ENCODE peak calls at places on chromosomes 1 and 21, in ten cellular contexts. One of them, this sample, is unnamed. For H3K4me1 and H3K27me3, the result is how much of the 10 kb centered on the place peaks cover.

GRCh38 chr1:87393437-87394085 is 64.9 kb downstream of the LMO4 start:
- DNase-seq in psoas muscle: no peak
- DNase-seq in Peyer's patch: no peak
- DNase-seq in MM.1S: no peak
- DNase-seq in heart right ventricle: no peak
- DNase-seq in CD8-positive, alpha-beta T cell: no peak
- DNase-seq in tibial nerve: no peak
- DNase-seq in right lobe of liver: no peak
- DNase-seq in naive thymus-derived CD4-positive, alpha-beta T cell: no peak
- DNase-seq in ovary: no peak
- DNase-seq in this sample: no peak

GRCh38 chr1:109787211-109787844 is 23.6 kb upstream of the EPS8L3 start:
- DNase-seq in psoas muscle: no peak
- DNase-seq in Peyer's patch: peak
- DNase-seq in MM.1S: no peak
- DNase-seq in heart right ventricle: no peak
- DNase-seq in CD8-positive, alpha-beta T cell: no peak
- DNase-seq in tibial nerve: no peak
- DNase-seq in right lobe of liver: peak
- DNase-seq in naive thymus-derived CD4-positive, alpha-beta T cell: no peak
- DNase-seq in ovary: peak
- DNase-seq in this sample: no peak

GRCh38 chr1:154792899-154793298 is 77.2 kb downstream of the KCNN3 start:
- DNase-seq in psoas muscle: no peak
- DNase-seq in Peyer's patch: no peak
- DNase-seq in MM.1S: no peak
- DNase-seq in heart right ventricle: no peak
- DNase-seq in CD8-positive, alpha-beta T cell: no peak
- DNase-seq in tibial nerve: no peak
- DNase-seq in right lobe of liver: no peak
- DNase-seq in naive thymus-derived CD4-positive, alpha-beta T cell: no peak
- DNase-seq in ovary: no peak
- DNase-seq in this sample: no peak

GRCh38 chr1:41482001-41482765 is 2.3 kb downstream of the EDN2 start:
- DNase-seq in psoas muscle: no peak
- DNase-seq in Peyer's patch: peak
- DNase-seq in MM.1S: no peak
- DNase-seq in heart right ventricle: no peak
- DNase-seq in CD8-positive, alpha-beta T cell: no peak
- DNase-seq in tibial nerve: no peak
- DNase-seq in right lobe of liver: peak
- DNase-seq in naive thymus-derived CD4-positive, alpha-beta T cell: no peak
- DNase-seq in ovary: no peak
- DNase-seq in this sample: no peak

GRCh38 chr1:209705033-209705589 is 465 bp downstream of the HSD11B1 start:
- DNase-seq in psoas muscle: no peak
- DNase-seq in Peyer's patch: no peak
- DNase-seq in MM.1S: no peak
- DNase-seq in heart right ventricle: no peak
- DNase-seq in CD8-positive, alpha-beta T cell: no peak
- DNase-seq in tibial nerve: no peak
- DNase-seq in right lobe of liver: no peak
- DNase-seq in naive thymus-derived CD4-positive, alpha-beta T cell: no peak
- DNase-seq in ovary: no peak
- DNase-seq in this sample: no peak

GRCh38 chr1:61266738-61267137 is 184.4 kb downstream of the NFIA start:
- DNase-seq in psoas muscle: no peak
- DNase-seq in Peyer's patch: no peak
- DNase-seq in MM.1S: no peak
- DNase-seq in heart right ventricle: no peak
- DNase-seq in CD8-positive, alpha-beta T cell: no peak
- DNase-seq in tibial nerve: no peak
- DNase-seq in right lobe of liver: no peak
- DNase-seq in naive thymus-derived CD4-positive, alpha-beta T cell: no peak
- DNase-seq in ovary: no peak
- DNase-seq in this sample: no peak

GRCh38 chr1:217048104-217048707 is 325.0 kb upstream of the ESRRG start:
- DNase-seq in psoas muscle: no peak
- DNase-seq in Peyer's patch: no peak
- DNase-seq in MM.1S: no peak
- DNase-seq in heart right ventricle: no peak
- DNase-seq in CD8-positive, alpha-beta T cell: no peak
- DNase-seq in tibial nerve: no peak
- DNase-seq in right lobe of liver: no peak
- DNase-seq in naive thymus-derived CD4-positive, alpha-beta T cell: no peak
- DNase-seq in ovary: no peak
- DNase-seq in this sample: no peak

GRCh38 chr1:98327151-98327918 is 334.2 kb upstream of the SNX7 start:
- DNase-seq in psoas muscle: no peak
- DNase-seq in Peyer's patch: no peak
- DNase-seq in MM.1S: no peak
- DNase-seq in heart right ventricle: no peak
- DNase-seq in CD8-positive, alpha-beta T cell: no peak
- DNase-seq in tibial nerve: no peak
- DNase-seq in right lobe of liver: no peak
- DNase-seq in naive thymus-derived CD4-positive, alpha-beta T cell: no peak
- DNase-seq in ovary: no peak
- DNase-seq in this sample: no peak

GRCh38 chr1:64502924-64503323 is 33.0 kb downstream of the CACHD1 start:
- DNase-seq in psoas muscle: no peak
- DNase-seq in Peyer's patch: no peak
- DNase-seq in MM.1S: no peak
- DNase-seq in heart right ventricle: no peak
- DNase-seq in CD8-positive, alpha-beta T cell: no peak
- DNase-seq in tibial nerve: no peak
- DNase-seq in right lobe of liver: no peak
- DNase-seq in naive thymus-derived CD4-positive, alpha-beta T cell: no peak
- DNase-seq in ovary: no peak
- DNase-seq in this sample: no peak

GRCh38 chr1:64499966-64500365 is 30.0 kb downstream of the CACHD1 start:
- DNase-seq in psoas muscle: no peak
- DNase-seq in Peyer's patch: no peak
- DNase-seq in MM.1S: no peak
- DNase-seq in heart right ventricle: no peak
- DNase-seq in CD8-positive, alpha-beta T cell: no peak
- DNase-seq in tibial nerve: no peak
- DNase-seq in right lobe of liver: no peak
- DNase-seq in naive thymus-derived CD4-positive, alpha-beta T cell: no peak
- DNase-seq in ovary: no peak
- DNase-seq in this sample: no peak

GRCh38 chr1:64495878-64496277 is 25.9 kb downstream of the CACHD1 start:
- DNase-seq in psoas muscle: no peak
- DNase-seq in Peyer's patch: no peak
- DNase-seq in MM.1S: no peak
- DNase-seq in heart right ventricle: no peak
- DNase-seq in CD8-positive, alpha-beta T cell: no peak
- DNase-seq in tibial nerve: no peak
- DNase-seq in right lobe of liver: no peak
- DNase-seq in naive thymus-derived CD4-positive, alpha-beta T cell: no peak
- DNase-seq in ovary: no peak
- DNase-seq in this sample: no peak

GRCh38 chr1:64497484-64497883 is 27.6 kb downstream of the CACHD1 start:
- DNase-seq in psoas muscle: no peak
- DNase-seq in Peyer's patch: no peak
- DNase-seq in MM.1S: no peak
- DNase-seq in heart right ventricle: no peak
- DNase-seq in CD8-positive, alpha-beta T cell: no peak
- DNase-seq in tibial nerve: no peak
- DNase-seq in right lobe of liver: no peak
- DNase-seq in naive thymus-derived CD4-positive, alpha-beta T cell: no peak
- DNase-seq in ovary: no peak
- DNase-seq in this sample: no peak

DNA sequence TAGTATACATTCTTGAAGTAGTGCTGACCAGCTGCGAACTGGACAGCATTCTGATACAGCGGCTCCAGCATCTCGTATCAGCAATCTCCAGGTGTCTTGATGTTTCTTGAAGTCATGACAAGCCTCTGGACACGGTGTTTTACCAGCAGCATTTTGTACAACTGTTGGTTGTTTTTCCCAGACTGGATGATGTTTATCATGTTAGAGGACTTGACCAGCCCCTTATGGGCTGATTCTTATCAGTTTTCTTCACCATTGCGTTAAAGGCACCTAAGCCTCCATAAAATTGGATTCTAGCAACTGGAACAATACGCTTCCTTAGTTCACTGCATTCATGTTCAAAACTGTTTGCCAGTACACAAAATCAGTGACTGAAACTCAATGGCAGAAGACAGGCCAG is 29.1 kb downstream of the CACHD1 start:
- DNase-seq in psoas muscle: no peak
- DNase-seq in Peyer's patch: no peak
- DNase-seq in MM.1S: no peak
- DNase-seq in heart right ventricle: no peak
- DNase-seq in CD8-positive, alpha-beta T cell: no peak
- DNase-seq in tibial nerve: no peak
- DNase-seq in right lobe of liver: no peak
- DNase-seq in naive thymus-derived CD4-positive, alpha-beta T cell: no peak
- DNase-seq in ovary: no peak
- DNase-seq in this sample: no peak
- H3K4me1 ChIP-seq in psoas muscle: under half
- H3K4me1 ChIP-seq in Peyer's patch: under half
- H3K4me1 ChIP-seq in MM.1S: under half
- H3K4me1 ChIP-seq in heart right ventricle: under half
- H3K4me1 ChIP-seq in CD8-positive, alpha-beta T cell: under half
- H3K4me1 ChIP-seq in tibial nerve: under half
- H3K4me1 ChIP-seq in right lobe of liver: under half
- H3K4me1 ChIP-seq in naive thymus-derived CD4-positive, alpha-beta T cell: under half
- H3K4me1 ChIP-seq in ovary: under half
- H3K4me1 ChIP-seq in this sample: under half

GRCh38 chr1:156244712-156245111 is 2.7 kb downstream of the BGLAP start:
- DNase-seq in psoas muscle: no peak
- DNase-seq in Peyer's patch: no peak
- DNase-seq in MM.1S: no peak
- DNase-seq in heart right ventricle: no peak
- DNase-seq in CD8-positive, alpha-beta T cell: no peak
- DNase-seq in tibial nerve: no peak
- DNase-seq in right lobe of liver: no peak
- DNase-seq in naive thymus-derived CD4-positive, alpha-beta T cell: no peak
- DNase-seq in ovary: no peak
- DNase-seq in this sample: no peak

GRCh38 chr1:156244126-156244525 is 2.1 kb downstream of the BGLAP start:
- DNase-seq in psoas muscle: no peak
- DNase-seq in Peyer's patch: no peak
- DNase-seq in MM.1S: no peak
- DNase-seq in heart right ventricle: no peak
- DNase-seq in CD8-positive, alpha-beta T cell: no peak
- DNase-seq in tibial nerve: no peak
- DNase-seq in right lobe of liver: no peak
- DNase-seq in naive thymus-derived CD4-positive, alpha-beta T cell: no peak
- DNase-seq in ovary: no peak
- DNase-seq in this sample: no peak

GRCh38 chr1:156246241-156246761 is 1.6 kb downstream of the PAQR6 start:
- DNase-seq in psoas muscle: no peak
- DNase-seq in Peyer's patch: no peak
- DNase-seq in MM.1S: no peak
- DNase-seq in heart right ventricle: no peak
- DNase-seq in CD8-positive, alpha-beta T cell: no peak
- DNase-seq in tibial nerve: no peak
- DNase-seq in right lobe of liver: no peak
- DNase-seq in naive thymus-derived CD4-positive, alpha-beta T cell: no peak
- DNase-seq in ovary: no peak
- DNase-seq in this sample: no peak

GRCh38 chr1:156246762-156247459 is 945 bp downstream of the PAQR6 start:
- DNase-seq in psoas muscle: peak
- DNase-seq in Peyer's patch: peak
- DNase-seq in MM.1S: no peak
- DNase-seq in heart right ventricle: no peak
- DNase-seq in CD8-positive, alpha-beta T cell: no peak
- DNase-seq in tibial nerve: no peak
- DNase-seq in right lobe of liver: no peak
- DNase-seq in naive thymus-derived CD4-positive, alpha-beta T cell: no peak
- DNase-seq in ovary: no peak
- DNase-seq in this sample: no peak

DNA sequence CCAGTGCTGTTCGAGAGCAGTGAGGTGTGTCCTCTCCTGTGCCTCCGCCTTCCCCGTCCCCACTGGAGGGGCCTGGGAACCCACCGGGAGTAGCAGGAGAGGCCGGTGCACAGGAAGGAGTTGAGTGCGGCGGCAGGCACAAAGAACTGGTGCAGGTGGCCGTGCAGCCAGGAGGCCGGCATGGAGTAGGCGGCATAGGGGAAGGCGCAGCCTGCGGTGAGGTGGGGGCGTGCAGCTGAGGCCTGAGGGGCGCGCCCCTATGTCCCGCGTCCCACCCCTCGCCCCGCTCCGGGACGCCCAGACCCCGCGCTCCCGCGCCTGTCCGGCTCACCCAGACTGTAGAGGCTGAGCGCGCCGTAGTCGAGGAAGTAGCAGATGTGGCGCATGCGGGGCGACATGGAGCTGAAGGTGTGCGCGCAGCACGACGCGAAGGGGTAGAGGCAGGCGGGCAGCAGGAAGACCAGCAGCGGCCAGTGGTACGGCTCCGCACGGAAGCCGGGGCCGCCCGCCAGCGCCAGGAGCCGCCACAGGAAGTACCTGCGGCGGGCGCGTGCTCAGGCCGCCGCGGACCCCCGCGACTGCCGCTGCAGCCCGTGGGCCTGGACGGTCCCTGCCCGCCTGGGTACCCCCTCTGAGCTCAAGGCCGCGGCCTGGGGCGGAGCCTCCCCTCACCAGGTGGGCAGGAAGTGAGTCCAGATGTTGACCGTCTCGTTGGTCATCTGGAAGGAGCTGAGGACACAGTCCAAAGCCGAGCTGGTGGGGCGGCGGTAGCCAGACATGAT is 2.2 kb downstream of the PAQR6 start:
- DNase-seq in psoas muscle: peak
- DNase-seq in Peyer's patch: peak
- DNase-seq in MM.1S: no peak
- DNase-seq in heart right ventricle: no peak
- DNase-seq in CD8-positive, alpha-beta T cell: peak
- DNase-seq in tibial nerve: no peak
- DNase-seq in right lobe of liver: no peak
- DNase-seq in naive thymus-derived CD4-positive, alpha-beta T cell: peak
- DNase-seq in ovary: no peak
- DNase-seq in this sample: no peak
- H3K4me3 ChIP-seq in psoas muscle: peak
- H3K4me3 ChIP-seq in Peyer's patch: peak
- H3K4me3 ChIP-seq in MM.1S: peak
- H3K4me3 ChIP-seq in heart right ventricle: peak
- H3K4me3 ChIP-seq in CD8-positive, alpha-beta T cell: peak
- H3K4me3 ChIP-seq in tibial nerve: peak
- H3K4me3 ChIP-seq in right lobe of liver: peak
- H3K4me3 ChIP-seq in naive thymus-derived CD4-positive, alpha-beta T cell: peak
- H3K4me3 ChIP-seq in ovary: peak
- H3K4me3 ChIP-seq in this sample: peak

DNA sequence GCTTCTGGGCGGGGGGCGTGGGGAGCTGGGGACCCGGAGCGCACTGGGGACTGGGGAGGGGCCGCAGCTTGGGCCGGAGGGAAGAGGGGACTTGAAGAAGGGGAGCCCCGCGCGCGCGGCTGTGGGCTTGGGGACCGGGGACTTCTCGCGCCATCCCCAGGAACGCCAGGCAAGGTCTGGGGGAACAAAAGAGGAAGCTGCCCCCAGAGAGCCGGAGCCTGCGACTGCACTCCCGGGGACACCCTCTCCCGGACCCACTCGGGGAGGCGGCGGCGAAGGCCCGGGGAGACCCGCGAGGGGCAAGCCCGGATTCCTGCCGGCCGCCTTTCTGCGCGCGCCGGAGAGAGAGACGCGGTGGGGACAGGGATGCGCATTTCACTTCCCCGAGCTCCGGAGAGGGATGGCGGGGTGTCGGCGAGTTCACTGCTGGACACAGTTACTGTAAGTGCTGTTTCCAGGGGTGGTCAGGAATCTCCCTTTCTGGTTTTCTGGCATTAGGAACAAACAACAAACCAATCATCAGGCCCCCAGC is 732 bp downstream of the ABCG1 start:
- DNase-seq in psoas muscle: peak
- DNase-seq in Peyer's patch: peak
- DNase-seq in MM.1S: peak
- DNase-seq in heart right ventricle: no peak
- DNase-seq in CD8-positive, alpha-beta T cell: no peak
- DNase-seq in tibial nerve: no peak
- DNase-seq in right lobe of liver: no peak
- DNase-seq in naive thymus-derived CD4-positive, alpha-beta T cell: peak
- DNase-seq in ovary: no peak
- DNase-seq in this sample: peak
- H3K27me3 ChIP-seq in psoas muscle: under half
- H3K27me3 ChIP-seq in Peyer's patch: under half
- H3K27me3 ChIP-seq in MM.1S: half or more
- H3K27me3 ChIP-seq in heart right ventricle: under half
- H3K27me3 ChIP-seq in CD8-positive, alpha-beta T cell: under half
- H3K27me3 ChIP-seq in tibial nerve: under half
- H3K27me3 ChIP-seq in right lobe of liver: under half
- H3K27me3 ChIP-seq in naive thymus-derived CD4-positive, alpha-beta T cell: under half
- H3K27me3 ChIP-seq in ovary: under half
- H3K27me3 ChIP-seq in this sample: under half

GRCh38 chr1:37860346-37860666 is 914 bp upstream of the MTF1 start:
- DNase-seq in psoas muscle: no peak
- DNase-seq in Peyer's patch: no peak
- DNase-seq in MM.1S: no peak
- DNase-seq in heart right ventricle: no peak
- DNase-seq in CD8-positive, alpha-beta T cell: no peak
- DNase-seq in tibial nerve: no peak
- DNase-seq in right lobe of liver: no peak
- DNase-seq in naive thymus-derived CD4-positive, alpha-beta T cell: no peak
- DNase-seq in ovary: no peak
- DNase-seq in this sample: no peak
- H3K4me1 ChIP-seq in psoas muscle: under half
- H3K4me1 ChIP-seq in Peyer's patch: under half
- H3K4me1 ChIP-seq in MM.1S: under half
- H3K4me1 ChIP-seq in heart right ventricle: under half
- H3K4me1 ChIP-seq in CD8-positive, alpha-beta T cell: under half
- H3K4me1 ChIP-seq in tibial nerve: under half
- H3K4me1 ChIP-seq in right lobe of liver: under half
- H3K4me1 ChIP-seq in naive thymus-derived CD4-positive, alpha-beta T cell: under half
- H3K4me1 ChIP-seq in ovary: under half
- H3K4me1 ChIP-seq in this sample: under half

This sample was measured in effector memory CD4-positive, alpha-beta T cell.